ENCODE peak calls at places on chromosome 10, in five cellular contexts. A, H, Y, V and D are unnamed samples.

GRCh38 chr10:24652381-24652957 is 71.2 kb downstream of the ARHGAP21 start:
- DNase-seq in A (no peak), Y (peak; percentile 62), V (no peak), H (no peak), D (no peak)

GRCh38 chr10:68595513-68595912 is 35.4 kb downstream of the TET1 start:
- DNase-seq in Y (no peak), H (no peak), V (no peak), A (no peak), D (no peak)

GRCh38 chr10:117464176-117464575 is 78.4 kb upstream of the EMX2 start:
- DNase-seq in V (no peak), Y (no peak), A (no peak), H (no peak), D (no peak)

GRCh38 chr10:48490576-48491345 is 114.1 kb downstream of the ARHGAP22 start:
- DNase-seq in A (no peak), Y (no peak), V (no peak), H (no peak), D (peak; percentile 39)

GRCh38 chr10:132941640-132942051 is 724 bp downstream of the CFAP46 start:
- DNase-seq in Y (no peak), A (no peak), H (no peak), V (no peak), D (no peak)

GRCh38 chr10:112875474-112876267 is 74.4 kb upstream of the TCF7L2 start:
- DNase-seq in H (peak; percentile 47), V (no peak), Y (no peak), A (no peak), D (no peak)

GRCh38 chr10:35822316-35822715 is 180.2 kb upstream of the FZD8 start:
- DNase-seq in A (no peak), V (no peak), Y (no peak), H (peak; percentile 3), D (peak; percentile 74)

GRCh38 chr10:80611481-80611880 is 73.8 kb downstream of the SH2D4B start:
- DNase-seq in H (no peak), V (no peak), A (no peak), Y (no peak), D (no peak)

GRCh38 chr10:95408931-95409873 is 118.4 kb upstream of the PDLIM1 start:
- DNase-seq in A (no peak), V (no peak), Y (no peak), H (no peak), D (no peak)

GRCh38 chr10:1213707-1214675 is 157.8 kb downstream of the WDR37 start:
- DNase-seq in V (no peak), Y (no peak), A (no peak), H (no peak), D (no peak)

GRCh38 chr10:78954701-78955100 is 114.1 kb upstream of the ZMIZ1 start:
- DNase-seq in H (no peak), V (no peak), A (no peak), Y (no peak), D (no peak)

GRCh38 chr10:89695307-89695706 is 6.1 kb upstream of the KIF20B start:
- DNase-seq in V (no peak), Y (no peak), H (no peak), A (no peak), D (no peak)

GRCh38 chr10:88841316-88842111 is 10.1 kb downstream of the ANKRD22 start:
- DNase-seq in H (no peak), V (no peak), Y (no peak), A (no peak), D (no peak)

GRCh38 chr10:86261933-86262665 is 104.5 kb downstream of the GRID1 start:
- DNase-seq in V (peak; percentile 14), H (peak; percentile 5), Y (peak; percentile 21), A (no peak), D (peak; percentile 67)

GRCh38 chr10:43775379-43775778 is 126.7 kb upstream of the ZNF32 start:
- DNase-seq in A (no peak), V (no peak), H (no peak), Y (no peak), D (no peak)

GRCh38 chr10:92544296-92544695 is 29.6 kb downstream of the IDE start:
- DNase-seq in H (no peak), V (no peak), A (no peak), Y (peak; percentile 35), D (no peak)

GRCh38 chr10:86306628-86307278 is 59.8 kb downstream of the GRID1 start:
- DNase-seq in Y (no peak), A (no peak), V (peak; percentile 15), H (peak; percentile 7), D (no peak)

GRCh38 chr10:3712707-3713106 is 72.3 kb downstream of the KLF6 start:
- DNase-seq in V (no peak), A (no peak), H (no peak), Y (no peak), D (no peak)

GRCh38 chr10:123718544-123719060 is 52.4 kb downstream of the GPR26 start:
- DNase-seq in Y (no peak), V (no peak), H (no peak), A (no peak), D (no peak)

GRCh38 chr10:123721441-123722049 is 55.4 kb downstream of the GPR26 start:
- DNase-seq in Y (no peak), V (no peak), A (no peak), H (no peak), D (no peak)

GRCh38 chr10:123720536-123720935 is 54.4 kb downstream of the GPR26 start:
- DNase-seq in Y (no peak), A (no peak), H (no peak), V (no peak), D (no peak)

GRCh38 chr10:123724747-123725146 is 58.6 kb downstream of the GPR26 start:
- DNase-seq in H (no peak), Y (no peak), V (no peak), A (no peak), D (no peak)

GRCh38 chr10:123722351-123722750 is 56.2 kb downstream of the GPR26 start:
- DNase-seq in H (no peak), Y (no peak), V (no peak), A (no peak), D (no peak)
- TF ChIP-seq SRF in H (no peak), Y (no peak), V (no peak), A (no peak), D (no peak)

DNA sequence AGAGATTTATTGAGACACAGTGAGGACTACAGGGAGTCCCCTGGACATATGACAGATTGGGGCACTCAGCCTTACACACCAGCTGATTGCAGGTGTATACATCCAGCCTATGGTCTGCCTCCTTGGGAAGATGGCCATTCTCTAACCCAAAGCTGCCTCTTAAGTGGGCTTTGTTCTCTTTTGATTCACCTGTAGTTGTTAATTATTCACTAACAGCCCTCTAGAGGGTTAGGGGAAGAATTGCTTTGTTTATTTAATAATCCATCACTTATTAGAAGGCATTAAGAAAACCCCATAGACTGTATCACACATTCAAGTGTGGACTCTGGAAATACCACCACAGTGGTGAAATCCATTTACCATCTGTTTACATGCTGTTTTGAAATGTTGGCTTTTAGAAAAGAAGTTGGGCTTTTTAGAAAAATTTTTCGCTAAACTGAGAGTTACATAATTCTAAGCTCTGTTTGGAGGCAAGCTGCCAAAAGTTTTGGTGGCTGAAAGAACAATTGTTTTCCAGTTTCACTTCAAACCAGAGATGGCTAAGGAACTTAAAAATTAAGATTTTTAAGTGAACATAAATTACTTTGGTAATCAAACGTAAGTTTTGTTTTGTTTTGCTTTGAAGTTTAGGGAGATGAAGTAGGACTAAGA is 379.1 kb downstream of the ADRA2A start:
- DNase-seq in A (no peak), Y (no peak), V (no peak), H (no peak), D (no peak)
- TF ChIP-seq SP1 in A (no peak), Y (no peak), V (no peak), H (no peak), D (no peak)

DNA sequence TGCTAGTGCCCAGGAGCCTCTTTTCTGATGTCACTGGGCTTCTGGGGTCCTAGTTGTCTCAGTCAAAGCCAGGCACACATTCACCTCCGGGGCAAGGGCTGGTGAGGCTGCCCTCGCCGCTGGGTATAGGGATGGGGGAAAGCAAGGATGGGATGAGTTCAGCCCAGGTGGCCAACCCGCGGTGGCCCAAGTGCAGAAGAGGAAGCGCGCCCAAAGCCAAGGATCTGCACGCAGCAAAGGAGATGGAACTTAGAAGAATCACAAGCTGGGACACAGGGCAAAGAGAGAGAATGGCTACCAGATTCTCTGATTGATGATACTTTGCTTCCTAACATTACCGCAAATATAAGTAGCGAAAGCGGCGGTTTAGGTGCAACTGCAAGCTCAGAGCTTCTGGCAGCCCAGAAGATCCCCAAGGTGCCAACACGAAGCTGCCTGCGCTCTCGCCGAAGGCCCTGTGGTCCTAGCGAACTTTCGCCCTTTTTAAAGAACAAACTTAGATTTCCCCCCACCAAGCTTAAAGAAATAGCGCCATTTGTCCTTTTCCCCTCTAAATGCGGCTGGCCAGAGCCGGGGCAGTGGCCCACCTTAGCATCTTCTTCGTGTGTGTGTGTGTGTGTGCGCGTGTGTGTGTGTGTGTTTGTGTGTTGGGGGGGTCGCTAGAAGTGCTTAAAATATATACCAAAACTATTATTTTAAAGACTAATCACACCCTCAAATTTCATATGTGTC is 911 bp upstream of the MKX start:
- DNase-seq in V (no peak), A (no peak), Y (no peak), H (no peak), D (no peak)
- H3K4me3 ChIP-seq in V (no peak overlapping the region), A (no peak overlapping the region), Y (no peak overlapping the region), H (no peak overlapping the region), D (peak overlapping the region; percentile 80)

DNA sequence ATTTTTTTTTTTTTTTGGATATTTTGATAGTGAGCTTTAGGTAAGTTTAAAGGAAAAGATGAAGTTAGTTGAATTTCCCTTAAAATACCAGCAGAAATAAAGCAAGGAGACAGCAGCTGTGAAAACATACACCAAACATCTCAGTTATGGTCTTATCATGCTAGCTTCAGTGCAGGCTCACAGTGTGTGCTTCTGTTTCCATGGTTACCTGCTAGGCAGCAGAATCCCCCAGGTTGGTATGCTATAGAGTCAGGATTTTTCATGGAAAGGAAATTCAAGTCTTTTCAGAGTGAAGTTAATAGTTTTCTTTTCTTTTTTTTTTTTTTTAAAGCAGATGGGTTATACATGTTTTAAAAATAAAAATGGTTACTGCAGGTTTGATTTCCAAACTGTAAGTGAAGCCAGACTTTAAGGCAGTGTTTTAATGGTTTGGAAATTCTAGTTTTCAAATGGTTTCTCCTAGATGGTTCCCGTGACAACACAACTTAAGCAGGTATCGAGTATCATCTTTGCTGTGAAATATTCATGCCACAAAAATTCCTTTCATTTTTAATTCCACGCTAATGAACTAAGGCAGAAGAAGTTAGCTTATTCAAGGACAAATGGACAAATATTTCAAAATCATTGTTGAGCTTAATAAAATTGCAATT is 230.9 kb downstream of the BICC1 start:
- DNase-seq in H (no peak), V (no peak), A (no peak), Y (no peak), D (no peak)
- TF ChIP-seq SRF in H (no peak), V (no peak), A (no peak), Y (no peak), D (no peak)

GRCh38 chr10:102200751-102201640 is 25.1 kb upstream of the ELOVL3 start:
- DNase-seq in A (no peak), Y (peak; percentile 16), V (no peak), H (no peak), D (no peak)
- TF ChIP-seq SP1 in A (no peak), Y (no peak), V (no peak), H (no peak), D (no peak)

GRCh38 chr10:47322300-47323061 is at the start of gene GDF2:
- DNase-seq in V (peak; percentile 44), A (no peak), H (no peak), Y (no peak), D (no peak)
- H3K4me3 ChIP-seq in V (no peak within 1 kb of the TSS), A (no peak within 1 kb of the TSS), H (no peak within 1 kb of the TSS), Y (no peak within 1 kb of the TSS), D (no peak within 1 kb of the TSS)

GRCh38 chr10:99782447-99783286 is at the start of gene ABCC2:
- DNase-seq in A (no peak), H (peak; percentile 99), V (no peak), Y (no peak), D (no peak)
- TF ChIP-seq SRF in A (no peak), H (peak; percentile 9), V (no peak), Y (no peak), D (no peak)